ENCODE peak calls at places on chromosomes 1 and 21, in seven cellular contexts. V is GM12865, U is left lung, B is HCT116, Z is HepG2, L is brain microvascular endothelial cell, Q is kidney epithelial cell. S is an unnamed sample.

GRCh38 chr21:16186742-16187141 is 457.0 kb downstream of the USP25 start:
- DNase-seq in V (no peak), U (no peak), B (no peak), Z (no peak), L (peak; percentile 17), Q (no peak), S (peak; percentile 9)

GRCh38 chr1:103230061-103230460 is 121.7 kb upstream of the COL11A1 start:
- DNase-seq in V (no peak), U (no peak), B (no peak), Z (no peak), L (peak; percentile 66), Q (no peak), S (no peak)

GRCh38 chr1:93758842-93759515 is 77.3 kb upstream of the BCAR3 start:
- DNase-seq in V (no peak), U (no peak), B (no peak), Z (peak; percentile 94), L (peak; percentile 61), Q (no peak), S (peak; percentile 49)

GRCh38 chr1:208919371-208919770 is 664.1 kb upstream of the CAMK1G start:
- DNase-seq in V (no peak), U (no peak), B (no peak), Z (no peak), L (no peak), Q (no peak), S (peak; percentile 60)

GRCh38 chr1:115112496-115113375 is 23.4 kb upstream of the TSPAN2 start:
- DNase-seq in V (peak; percentile 26), U (peak; percentile 74), B (peak; percentile 6), Z (no peak), L (no peak), Q (no peak), S (no peak)

GRCh38 chr1:222046684-222047083 is 304.8 kb upstream of the DUSP10 start:
- DNase-seq in V (no peak), U (no peak), B (no peak), Z (no peak), L (no peak), Q (no peak), S (no peak)

GRCh38 chr1:202145325-202146140 is 996 bp upstream of the ARL8A start:
- DNase-seq in V (peak; percentile 49), U (peak; percentile 33), B (no peak), Z (no peak), L (no peak), Q (no peak), S (no peak)

GRCh38 chr21:46392921-46393320 is 65.8 kb upstream of the DIP2A start:
- DNase-seq in V (no peak), U (peak; percentile 51), B (no peak), Z (no peak), L (peak; percentile 14), Q (no peak), S (peak; percentile 69)

GRCh38 chr1:170685166-170685565 is 21.2 kb downstream of the PRRX1 start:
- DNase-seq in V (no peak), U (no peak), B (no peak), Z (no peak), L (peak; percentile 88), Q (no peak), S (peak; percentile 90)

GRCh38 chr1:156393095-156393494 is 24.1 kb downstream of the RHBG start:
- DNase-seq in V (no peak), U (no peak), B (no peak), Z (no peak), L (no peak), Q (no peak), S (no peak)

GRCh38 chr1:112272101-112272772 is 123.8 kb upstream of the CTTNBP2NL start:
- DNase-seq in V (peak; percentile 47), U (no peak), B (no peak), Z (no peak), L (no peak), Q (no peak), S (no peak)

GRCh38 chr1:6727535-6727934 is 25.9 kb upstream of the DNAJC11 start:
- DNase-seq in V (peak; percentile 77), U (no peak), B (peak; percentile 71), Z (peak; percentile 59), L (peak; percentile 30), Q (no peak), S (peak; percentile 56)

GRCh38 chr1:68276448-68276847 is 44.1 kb upstream of the WLS start:
- DNase-seq in V (no peak), U (no peak), B (no peak), Z (no peak), L (no peak), Q (no peak), S (no peak)

GRCh38 chr1:209651148-209651547 is 1.1 kb downstream of the LAMB3 start:
- DNase-seq in V (peak; percentile 57), U (peak; percentile 93), B (peak; percentile 67), Z (no peak), L (peak; percentile 79), Q (peak; percentile 50), S (peak; percentile 68)

GRCh38 chr21:45559216-45560105 is 17.2 kb upstream of the SLC19A1 start:
- DNase-seq in V (no peak), U (peak; percentile 43), B (no peak), Z (no peak), L (no peak), Q (no peak), S (no peak)

GRCh38 chr1:212609701-212610574 is 1.4 kb downstream of the ATF3 start:
- DNase-seq in V (no peak), U (no peak), B (no peak), Z (no peak), L (no peak), Q (no peak), S (peak; percentile 23)

GRCh38 chr1:58460469-58460868 is 86.1 kb downstream of the OMA1 start:
- DNase-seq in V (no peak), U (no peak), B (no peak), Z (no peak), L (peak; percentile 34), Q (no peak), S (no peak)

GRCh38 chr1:27726173-27726793 is 522 bp downstream of the FAM76A start:
- DNase-seq in V (peak; percentile 70), U (no peak), B (peak; percentile 19), Z (peak; percentile 49), L (peak; percentile 38), Q (no peak), S (peak; percentile 31)

GRCh38 chr1:55605155-55605554 is 390.0 kb upstream of the USP24 start:
- DNase-seq in V (no peak), U (no peak), B (no peak), Z (no peak), L (no peak), Q (no peak), S (no peak)

GRCh38 chr1:2226525-2227340 is 1.4 kb upstream of the SKI start:
- DNase-seq in V (no peak), U (peak; percentile 86), B (no peak), Z (no peak), L (no peak), Q (no peak), S (no peak)

GRCh38 chr1:205091043-205091740 is 6.9 kb upstream of the TMEM81 start:
- DNase-seq in V (no peak), U (no peak), B (no peak), Z (no peak), L (no peak), Q (no peak), S (peak; percentile 48)

DNA sequence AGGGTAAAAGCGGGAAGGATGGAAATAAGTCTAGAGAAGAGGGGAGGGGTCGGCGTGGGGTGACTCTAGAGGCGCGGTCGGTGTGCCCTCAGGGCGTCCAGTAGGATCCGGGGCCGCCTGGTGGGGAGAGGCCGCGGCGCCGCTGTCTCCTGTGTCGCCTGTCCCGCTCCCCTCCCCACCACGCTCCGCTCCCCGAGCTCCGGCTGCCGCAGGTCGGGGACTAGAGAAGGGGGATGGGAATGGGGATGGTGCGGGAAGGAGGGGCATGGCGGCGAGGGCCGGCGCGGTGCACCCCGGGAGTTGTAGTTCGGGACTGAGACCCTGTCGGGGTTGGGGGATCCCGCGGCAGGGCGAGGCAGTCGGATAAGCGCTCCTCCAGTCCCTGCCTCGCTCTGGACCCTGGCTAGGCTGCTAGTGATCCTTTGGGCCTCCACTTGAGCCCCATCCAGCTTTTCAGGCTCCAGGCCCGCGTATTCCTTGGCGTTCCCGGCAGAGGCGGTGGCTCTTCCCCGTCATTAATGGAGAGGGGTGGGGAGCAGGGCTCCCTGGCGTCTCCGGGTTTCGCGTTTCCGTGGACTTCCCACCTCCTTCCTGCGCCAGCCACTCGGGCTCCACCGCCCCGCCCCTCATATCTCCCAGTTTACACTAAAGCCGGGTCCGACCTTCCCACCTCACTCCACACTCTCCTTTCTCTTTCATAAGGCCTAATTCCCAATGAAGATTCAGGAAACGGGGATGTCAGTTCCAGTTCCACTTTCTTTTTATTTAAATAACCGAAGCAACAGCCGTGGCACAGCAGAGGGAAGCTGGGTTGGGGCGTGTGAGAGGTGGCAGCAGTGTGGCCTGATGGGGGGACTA is at the start of gene ENTREP3:
- DNase-seq in V (peak; percentile 87), U (peak; percentile 96), B (no peak), Z (peak; percentile 63), L (peak; percentile 74), Q (peak; percentile 34), S (peak; percentile 75)
- TF ChIP-seq CTCF in V (no peak), U (peak; percentile 28), B (peak; percentile 10), Z (peak; percentile 34), L (no peak), Q (no peak), S (no peak)

GRCh38 chr1:69569983-69570755 is 2.4 kb downstream of the LRRC7 start:
- DNase-seq in V (no peak), U (no peak), B (no peak), Z (no peak), L (peak; percentile 43), Q (no peak), S (no peak)
- H3K4me3 ChIP-seq in V (no peak overlapping the region), U (no peak overlapping the region), B (no peak overlapping the region), Z (no peak overlapping the region), L (peak overlapping the region; percentile 36), Q (no peak overlapping the region), S (no peak overlapping the region)

DNA sequence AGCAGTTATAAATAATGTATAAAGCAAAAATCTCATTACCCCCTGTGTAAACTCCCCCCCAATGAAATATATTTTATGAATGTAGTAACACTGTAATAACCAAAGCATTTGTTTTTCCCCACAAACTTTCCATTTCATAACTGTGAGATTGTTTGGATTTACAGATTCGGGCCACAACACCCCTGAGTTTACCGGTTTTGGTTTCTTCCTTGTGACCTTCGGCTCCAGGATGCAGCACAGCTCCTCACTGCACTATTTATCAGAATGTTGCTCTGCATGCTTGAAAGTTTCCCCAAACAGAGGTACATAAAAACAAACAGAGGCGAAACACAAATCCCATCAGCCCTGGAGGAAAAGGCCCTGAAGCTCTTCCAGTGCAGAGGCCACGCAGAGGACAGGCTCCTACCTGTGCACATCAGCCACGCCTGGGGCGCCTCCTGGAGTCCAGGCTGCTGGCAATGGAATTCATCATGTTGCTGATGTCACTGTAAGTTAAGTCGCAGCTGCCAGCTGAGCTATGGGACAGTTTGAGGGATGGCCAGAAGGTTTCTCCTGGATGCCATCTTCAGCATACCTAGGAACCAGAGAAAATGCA is 122.0 kb downstream of the LMO4 start:
- DNase-seq in V (peak; percentile 81), U (no peak), B (no peak), Z (peak; percentile 21), L (no peak), Q (no peak), S (no peak)
- TF ChIP-seq CTCF in V (peak; percentile 45), U (no peak), B (no peak), Z (peak; percentile 53), L (no peak), Q (no peak), S (no peak)

GRCh38 chr1:230825804-230826160 is 42.5 kb downstream of the C1orf198 start:
- DNase-seq in V (no peak), U (no peak), B (no peak), Z (no peak), L (no peak), Q (no peak), S (peak; percentile 63)
- H3K4me3 ChIP-seq in V (no peak overlapping the region), U (no peak overlapping the region), B (no peak overlapping the region), Z (no peak overlapping the region), L (no peak overlapping the region), Q (no peak overlapping the region), S (no peak overlapping the region)

GRCh38 chr21:31707499-31707898 is 24.4 kb downstream of the SCAF4 start:
- DNase-seq in V (no peak), U (no peak), B (no peak), Z (no peak), L (no peak), Q (no peak), S (no peak)
- TF ChIP-seq CTCF in V (no peak), U (no peak), B (no peak), Z (no peak), L (no peak), Q (no peak), S (no peak)